ENCODE peak calls at places on chromosome 17, in five cellular contexts. M is IMR-90, H is prostate gland, E is testis, O is spleen. G is an unnamed sample. For H3K27me3, the result is how much of the 10 kb centered on the place peaks cover.

GRCh38 chr17:71033336-71033735 is 864.0 kb downstream of the KCNJ2 start:
- DNase-seq in M (no peak), E (no peak), H (no peak), O (no peak), G (no peak)

GRCh38 chr17:61366715-61367413 is 32.8 kb upstream of the TBX2 start:
- DNase-seq in M (no peak), E (no peak), O (peak), H (no peak), G (no peak)

GRCh38 chr17:61997649-61998048 is 67.4 kb downstream of the MED13 start:
- DNase-seq in M (peak), E (no peak), O (no peak), H (peak), G (no peak)

GRCh38 chr17:52938623-52939230 is 780.2 kb upstream of the CA10 start:
- DNase-seq in O (no peak), H (no peak), E (no peak), M (no peak), G (no peak)

GRCh38 chr17:12489307-12489706 is 176.4 kb upstream of the MYOCD start:
- DNase-seq in M (no peak), H (no peak), O (no peak), E (no peak), G (no peak)

GRCh38 chr17:39921323-39921722 is 2.9 kb upstream of the GSDMB start:
- DNase-seq in E (no peak), M (no peak), O (no peak), H (no peak), G (no peak)

GRCh38 chr17:38704645-38705522 is at the start of gene MLLT6:
- DNase-seq in H (peak), O (peak), E (peak), M (peak), G (peak)

GRCh38 chr17:73064084-73064938 is 28.2 kb downstream of the SLC39A11 start:
- DNase-seq in M (no peak), O (no peak), H (no peak), E (no peak), G (no peak)

GRCh38 chr17:78925662-78926555 is 722 bp upstream of the TIMP2 start:
- DNase-seq in E (peak), O (peak), H (no peak), M (peak), G (peak)

GRCh38 chr17:80261159-80261894 is 675 bp downstream of the RNF213 start:
- DNase-seq in E (peak), H (peak), M (peak), O (peak), G (peak)

GRCh38 chr17:40563371-40564052 is 1.8 kb downstream of the CCR7 start:
- DNase-seq in O (no peak), M (no peak), H (no peak), E (no peak), G (peak)

GRCh38 chr17:70144260-70144846 is 25.0 kb upstream of the KCNJ2 start:
- DNase-seq in E (peak), M (peak), O (no peak), H (no peak), G (no peak)

GRCh38 chr17:17119533-17119932 is 77.3 kb downstream of the MPRIP start:
- DNase-seq in H (no peak), M (peak), E (peak), O (peak), G (no peak)

GRCh38 chr17:15323147-15323546 is 18.2 kb downstream of the TEKT3 start:
- DNase-seq in M (no peak), E (no peak), O (no peak), H (no peak), G (no peak)

GRCh38 chr17:39661044-39661406 is 4.1 kb upstream of the TCAP start:
- DNase-seq in E (no peak), M (no peak), O (peak), H (no peak), G (no peak)

GRCh38 chr17:80596760-80597608 is 52.3 kb downstream of the RPTOR start:
- DNase-seq in E (no peak), H (no peak), M (peak), O (no peak), G (no peak)

GRCh38 chr17:72878975-72879660 is 213.4 kb downstream of the SLC39A11 start:
- DNase-seq in O (no peak), E (no peak), M (no peak), H (no peak), G (no peak)

GRCh38 chr17:15649861-15650391 is 30.4 kb upstream of the FBXW10B start:
- DNase-seq in M (peak), E (no peak), O (no peak), H (no peak), G (no peak)

GRCh38 chr17:42290577-42290976 is 2.3 kb downstream of the STAT5A start:
- DNase-seq in M (no peak), H (no peak), E (no peak), O (peak), G (no peak)

GRCh38 chr17:81002013-81002384 is 10.4 kb downstream of the CHMP6 start:
- DNase-seq in E (no peak), H (no peak), O (peak), M (no peak), G (no peak)

GRCh38 chr17:75753514-75754377 is 11.2 kb downstream of the GALK1 start:
- DNase-seq in M (peak), O (peak), E (peak), H (no peak), G (peak)

GRCh38 chr17:10683853-10684252 is 13.5 kb downstream of the SCO1 start:
- DNase-seq in E (no peak), H (no peak), O (no peak), M (peak), G (no peak)
- TF ChIP-seq CTCF in E (peak), H (no peak), O (no peak), M (peak), G (no peak)

GRCh38 chr17:74135391-74136167 is 67.9 kb upstream of the RPL38 start:
- DNase-seq in O (peak), H (no peak), E (no peak), M (no peak), G (no peak)
- TF ChIP-seq POLR2A in O (no peak), H (no peak), E (no peak), M (no peak), G (no peak)

GRCh38 chr17:48746916-48747444 is 18.4 kb upstream of the HOXB13 start:
- DNase-seq in O (no peak), H (no peak), E (no peak), M (no peak), G (no peak)
- H3K27me3 ChIP-seq in O (half or more), H (under half), E (under half), M (half or more), G (half or more)

DNA sequence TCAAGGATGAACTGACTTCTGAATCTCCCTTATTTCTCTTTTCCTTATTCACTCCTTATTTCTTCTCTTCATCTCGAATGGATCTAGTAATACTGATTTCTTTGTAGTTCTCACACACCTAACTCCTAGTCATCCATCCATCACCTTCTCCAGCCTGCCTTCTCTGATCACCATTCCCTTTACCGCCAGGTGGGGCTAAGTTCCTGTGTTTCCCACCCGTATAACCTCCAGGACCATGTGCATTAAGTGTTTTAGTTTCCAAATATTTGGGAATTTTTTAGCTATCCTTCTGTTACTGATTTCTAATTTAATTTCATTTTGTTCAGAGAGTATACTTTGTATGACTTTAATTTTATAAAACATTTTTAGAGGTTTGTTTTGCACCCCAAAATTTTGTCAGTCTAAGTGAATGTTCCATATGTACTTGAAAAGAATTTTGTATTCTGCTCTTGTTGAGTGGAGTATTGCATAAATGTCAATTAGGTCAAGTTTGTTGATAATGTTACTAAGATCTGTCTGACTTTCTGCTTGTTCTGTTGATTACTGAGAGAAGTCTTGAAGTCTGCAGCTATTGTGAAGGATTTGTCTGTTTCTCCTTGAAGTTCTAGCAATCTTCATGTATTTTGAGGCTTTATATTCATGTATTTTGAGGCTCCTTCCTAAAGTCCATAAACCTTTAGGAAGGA is 8.8 kb downstream of the BPTF start:
- DNase-seq in M (no peak), E (no peak), O (no peak), H (no peak), G (no peak)
- TF ChIP-seq CTCF in M (no peak), E (no peak), O (no peak), H (no peak), G (no peak)

GRCh38 chr17:44218344-44219125 is 940 bp downstream of the UBTF start:
- DNase-seq in E (peak), H (peak), M (peak), O (peak), G (peak)

GRCh38 chr17:44216173-44216572 is 3.3 kb downstream of the UBTF start:
- DNase-seq in M (no peak), H (no peak), E (no peak), O (peak), G (no peak)

GRCh38 chr17:44219126-44219635 is 294 bp downstream of the UBTF start:
- DNase-seq in O (no peak), H (peak), M (peak), E (peak), G (peak)

GRCh38 chr17:44216674-44217073 is 2.8 kb downstream of the UBTF start:
- DNase-seq in O (no peak), E (no peak), M (no peak), H (no peak), G (no peak)

GRCh38 chr17:44217738-44218343 is 1.6 kb downstream of the UBTF start:
- DNase-seq in H (no peak), E (no peak), M (no peak), O (peak), G (peak)
- TF ChIP-seq POLR2A in H (no peak), E (no peak), M (no peak), O (no peak), G (no peak)

DNA sequence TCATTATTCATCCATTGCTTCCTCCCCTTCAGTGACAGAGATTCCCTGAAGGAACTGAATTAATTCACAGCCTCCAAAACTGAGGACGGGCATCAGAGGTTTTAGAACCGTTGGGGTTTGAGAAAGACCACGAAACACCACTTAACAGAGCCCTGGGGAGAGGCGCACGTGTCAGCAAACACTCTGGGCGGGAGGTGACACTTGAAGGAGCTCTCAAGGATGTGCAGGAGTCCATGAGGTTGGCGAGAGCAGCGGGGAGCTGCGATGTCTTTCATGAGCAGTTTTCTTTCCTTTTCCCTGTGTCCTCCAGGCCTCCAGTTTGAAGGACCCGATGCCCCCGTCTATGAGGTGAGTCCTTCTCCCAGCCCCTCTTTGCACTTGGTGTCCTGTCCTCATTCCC is 23.7 kb downstream of the B4GALNT2 start:
- DNase-seq in M (no peak), H (no peak), O (no peak), E (no peak), G (no peak)
- H3K27me3 ChIP-seq in M (under half), H (under half), O (under half), E (under half), G (under half)

GRCh38 chr17:8664426-8665105 is 34.0 kb upstream of the MYH10 start:
- DNase-seq in E (no peak), O (no peak), H (no peak), M (no peak), G (no peak)
- TF ChIP-seq CTCF in E (no peak), O (no peak), H (no peak), M (no peak), G (no peak)

DNA sequence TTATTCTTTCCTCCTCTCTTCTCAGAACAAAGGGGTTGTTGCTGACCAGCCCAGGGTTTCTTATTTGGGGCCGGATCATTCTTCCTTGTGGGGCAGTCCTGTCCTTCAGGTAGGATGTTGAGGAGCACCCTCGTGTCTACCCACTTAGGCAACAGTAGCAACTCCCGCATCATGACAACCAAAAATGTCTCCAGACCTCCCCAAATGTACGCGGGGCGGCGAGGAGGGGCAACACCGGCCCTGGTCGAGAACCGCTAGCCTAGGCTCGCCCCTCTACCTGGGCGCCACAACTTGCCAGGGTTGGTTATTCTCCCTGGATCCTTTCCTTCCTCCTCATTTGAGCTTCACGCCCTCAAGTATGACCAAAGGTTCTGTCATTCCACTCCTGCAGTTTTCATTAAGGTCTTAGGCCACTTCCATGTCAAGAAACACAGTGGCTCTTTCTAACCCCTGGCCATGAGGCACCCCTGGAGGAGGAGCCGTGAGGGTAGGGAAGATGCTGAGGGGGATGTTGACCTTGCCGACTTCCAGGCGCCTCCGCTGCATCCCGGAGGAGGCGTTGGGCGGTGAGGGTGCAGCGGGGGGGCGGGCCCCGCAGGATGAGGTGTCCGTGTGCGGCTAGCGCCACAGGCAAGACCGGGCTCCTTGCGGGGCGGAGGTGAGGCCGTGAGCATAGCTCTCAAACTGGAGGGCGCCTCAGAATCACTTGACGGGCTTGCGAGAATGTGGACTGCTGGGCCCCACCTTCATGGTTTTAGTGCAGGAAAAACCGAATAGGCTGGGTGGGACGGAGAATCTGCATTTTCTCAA is 712 bp upstream of the SPECC1 start:
- DNase-seq in E (peak), O (peak), M (no peak), H (no peak), G (no peak)
- TF ChIP-seq POLR2A in E (no peak), O (no peak), M (no peak), H (no peak), G (no peak)

G was measured in right lobe of liver.